ENCODE peak calls at places on chromosomes 3 and 15, in four cellular contexts. G, O, D and H are unnamed samples.

GRCh38 chr3:83890763-83891135 is 1068.0 kb upstream of the CADM2 start:
- DNase-seq in O (peak), D (no peak), G (no peak), H (no peak)

GRCh38 chr3:98903705-98904481 is 2.4 kb upstream of the DCBLD2 start:
- DNase-seq in G (no peak), O (no peak), D (no peak), H (no peak)

GRCh38 chr15:99447497-99448371 is 118.0 kb upstream of the MEF2A start:
- DNase-seq in D (no peak), O (no peak), G (no peak), H (no peak)

GRCh38 chr3:169604568-169604967 is 58.9 kb downstream of the MECOM start:
- DNase-seq in G (no peak), D (no peak), O (no peak), H (no peak)

GRCh38 chr15:31216210-31216911 is 110.3 kb upstream of the KLF13 start:
- DNase-seq in G (peak), O (no peak), D (peak), H (no peak)

GRCh38 chr3:46935168-46935858 is 41.2 kb downstream of the CCDC12 start:
- DNase-seq in O (peak), G (peak), D (peak), H (peak)

GRCh38 chr3:59839283-59839682 is 789.5 kb upstream of the CFAP20DC start:
- DNase-seq in D (peak), O (peak), G (no peak), H (peak)

GRCh38 chr3:170689218-170689874 is 103.5 kb upstream of the SLC7A14 start:
- DNase-seq in G (no peak), D (peak), O (peak), H (peak)

GRCh38 chr15:70741677-70742293 is 21.6 kb downstream of the UACA start:
- DNase-seq in G (no peak), D (peak), O (peak), H (no peak)

GRCh38 chr3:171125010-171125409 is 98.5 kb upstream of the SLC2A2 start:
- DNase-seq in D (peak), O (peak), G (no peak), H (peak)

GRCh38 chr15:83716605-83717004 is 62.7 kb downstream of the ADAMTSL3 start:
- DNase-seq in G (no peak), O (no peak), D (no peak), H (no peak)

GRCh38 chr3:147924755-147925154 is 515.6 kb downstream of the ZIC1 start:
- DNase-seq in G (no peak), O (peak), D (no peak), H (no peak)

GRCh38 chr15:34754171-34754580 is 622 bp downstream of the GJD2 start:
- DNase-seq in G (no peak), O (no peak), D (no peak), H (no peak)

GRCh38 chr3:43619593-43619992 is 2.2 kb downstream of the ANO10 start:
- DNase-seq in G (no peak), O (no peak), D (no peak), H (no peak)

GRCh38 chr3:52244061-52244628 is 1.4 kb upstream of the PPM1M start:
- DNase-seq in G (no peak), D (peak), O (no peak), H (no peak)

GRCh38 chr3:142447308-142447851 is 457 bp downstream of the XRN1 start:
- DNase-seq in D (peak), O (peak), G (peak), H (peak)

GRCh38 chr3:46845397-46845859 is 17.8 kb downstream of the MYL3 start:
- DNase-seq in D (peak), G (peak), O (peak), H (peak)

GRCh38 chr15:42679285-42680141 is 57.4 kb downstream of the CDAN1 start:
- DNase-seq in O (no peak), G (no peak), D (no peak), H (no peak)

GRCh38 chr3:107446706-107447105 is 69.5 kb downstream of the CCDC54 start:
- DNase-seq in D (no peak), G (no peak), O (no peak), H (no peak)

GRCh38 chr3:63763156-63763555 is 55.9 kb upstream of the C3orf49 start:
- DNase-seq in G (no peak), O (peak), D (no peak), H (peak)

GRCh38 chr3:195751584-195751983 is 30.8 kb downstream of the MUC20 start:
- DNase-seq in O (no peak), D (no peak), G (no peak), H (no peak)

GRCh38 chr15:76327191-76328105 is 9.1 kb upstream of the ISL2 start:
- DNase-seq in D (no peak), O (peak), G (no peak), H (no peak)

GRCh38 chr3:31815006-31815405 is 166.1 kb downstream of the OSBPL10 start:
- DNase-seq in D (peak), O (peak), G (no peak), H (no peak)

GRCh38 chr3:179646177-179646576 is 6.7 kb upstream of the USP13 start:
- DNase-seq in D (no peak), O (no peak), G (no peak), H (no peak)

GRCh38 chr3:42014443-42014945 is 52.6 kb upstream of the ULK4 start:
- DNase-seq in D (peak), G (no peak), O (no peak), H (no peak)

GRCh38 chr15:66226736-66227135 is 26.8 kb downstream of the MEGF11 start:
- DNase-seq in D (no peak), G (no peak), O (no peak), H (no peak)

GRCh38 chr3:184609861-184610365 is 48.3 kb downstream of the EPHB3 start:
- DNase-seq in D (no peak), O (no peak), G (no peak), H (no peak)

DNA sequence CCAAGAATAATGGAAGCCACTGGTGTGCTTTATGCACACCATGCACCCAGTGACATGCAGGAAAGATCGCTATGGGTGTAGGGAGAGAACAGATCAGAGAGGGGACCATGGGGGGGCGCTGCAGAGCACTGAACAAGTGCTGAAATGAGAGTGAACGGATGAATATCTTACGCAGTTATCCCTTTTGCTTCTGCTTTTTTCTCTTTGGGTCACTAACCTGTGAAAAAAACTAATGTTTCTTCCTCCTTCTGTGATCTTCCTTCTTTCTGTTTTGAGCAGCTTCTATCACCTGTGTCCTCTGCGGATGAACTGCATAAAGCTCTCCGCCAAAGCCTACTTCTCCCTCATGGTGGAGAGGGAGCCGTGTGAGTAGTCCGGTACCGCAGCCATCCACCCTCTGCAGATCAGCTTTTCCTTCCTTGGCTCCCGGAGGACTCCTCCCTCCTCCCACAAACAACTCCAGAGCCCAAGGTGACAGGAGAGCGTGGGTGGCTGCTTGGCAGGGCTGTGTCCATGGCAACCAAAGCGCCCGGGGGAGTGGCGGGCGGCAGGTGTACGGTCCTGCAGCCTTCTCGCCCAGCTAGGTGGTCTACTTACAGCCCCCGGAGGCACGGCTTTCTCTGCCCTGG is 106.2 kb downstream of the DGKG start:
- DNase-seq in O (no peak), G (no peak), D (no peak), H (no peak)
- H3K27ac ChIP-seq in O (no peak), G (no peak), D (no peak), H (no peak)

GRCh38 chr3:30738605-30739004 is 132.2 kb downstream of the TGFBR2 start:
- DNase-seq in O (no peak), G (no peak), D (no peak), H (no peak)

GRCh38 chr3:30741870-30742269 is 135.5 kb downstream of the TGFBR2 start:
- DNase-seq in O (no peak), G (no peak), D (no peak), H (no peak)

GRCh38 chr3:30747771-30748281 is 141.4 kb downstream of the TGFBR2 start:
- DNase-seq in G (no peak), D (peak), O (peak), H (peak)

GRCh38 chr3:30743086-30743619 is 136.8 kb downstream of the TGFBR2 start:
- DNase-seq in O (no peak), D (no peak), G (no peak), H (no peak)

GRCh38 chr3:30743641-30744317 is 137.4 kb downstream of the TGFBR2 start:
- DNase-seq in G (no peak), O (no peak), D (no peak), H (no peak)
- H3K4me3 ChIP-seq in G (no peak), O (no peak), D (no peak), H (no peak)

DNA sequence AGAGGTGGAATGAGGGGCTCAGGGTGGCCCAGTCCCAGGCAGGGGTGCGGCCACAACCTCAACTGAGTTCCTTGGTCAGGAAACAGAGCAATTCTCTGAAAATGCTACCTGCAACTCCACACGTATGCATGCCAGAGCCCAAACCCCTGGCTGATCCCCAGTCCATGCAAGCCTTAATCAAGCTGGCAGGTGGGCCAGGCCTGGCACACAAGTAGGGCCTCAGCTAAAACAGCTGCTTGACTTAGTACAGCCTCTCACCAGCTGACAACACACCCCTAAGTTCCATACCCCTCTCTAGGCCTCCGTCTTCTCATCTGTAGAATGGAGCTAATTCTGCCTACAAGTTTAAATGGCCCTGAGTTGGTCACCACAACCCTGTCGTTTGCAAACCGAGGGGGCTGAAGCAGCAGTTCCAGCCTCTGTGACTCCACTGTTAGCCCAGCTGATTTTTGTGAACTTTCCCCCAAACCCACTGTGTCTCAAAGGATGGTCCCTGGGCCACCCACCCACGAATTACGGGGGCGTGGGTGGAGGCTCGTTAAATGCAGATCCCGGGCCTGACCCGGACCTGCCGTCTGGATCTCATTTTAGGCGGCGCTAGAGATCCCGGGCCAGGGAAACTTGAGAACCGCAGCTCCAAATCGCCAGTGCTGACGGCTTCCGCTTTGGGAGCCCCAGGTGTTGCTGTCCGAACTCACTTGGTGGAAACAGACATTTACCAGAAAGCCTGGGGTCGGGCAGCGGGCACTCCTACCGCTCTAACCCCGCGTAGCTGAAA is 927 bp downstream of the CHDH start:
- DNase-seq in G (peak), D (peak), O (peak), H (peak)
- H3K27ac ChIP-seq in G (peak), D (no peak), O (no peak), H (no peak)

DNA sequence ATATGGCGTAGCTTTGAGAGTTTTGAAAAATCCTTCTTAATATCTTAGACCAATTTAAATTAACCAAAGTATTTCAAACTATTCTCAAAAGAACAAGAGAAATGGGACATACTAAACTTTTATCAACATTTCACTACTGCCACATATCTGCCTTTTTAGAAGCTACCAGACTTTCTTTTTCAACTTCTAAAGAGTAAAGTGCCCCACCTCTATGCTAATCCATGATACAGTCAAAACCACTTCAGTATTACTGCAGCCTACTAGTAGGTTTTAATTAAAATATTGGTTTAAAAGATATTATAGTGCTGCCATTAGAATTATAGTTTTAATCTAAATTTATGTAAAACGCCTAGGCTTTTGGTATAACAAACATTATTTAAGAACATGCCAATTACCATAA is 15.1 kb downstream of the HERC1 start:
- DNase-seq in D (no peak), G (no peak), O (no peak), H (no peak)
- H3K4me3 ChIP-seq in D (no peak), G (no peak), O (no peak), H (no peak)

DNA sequence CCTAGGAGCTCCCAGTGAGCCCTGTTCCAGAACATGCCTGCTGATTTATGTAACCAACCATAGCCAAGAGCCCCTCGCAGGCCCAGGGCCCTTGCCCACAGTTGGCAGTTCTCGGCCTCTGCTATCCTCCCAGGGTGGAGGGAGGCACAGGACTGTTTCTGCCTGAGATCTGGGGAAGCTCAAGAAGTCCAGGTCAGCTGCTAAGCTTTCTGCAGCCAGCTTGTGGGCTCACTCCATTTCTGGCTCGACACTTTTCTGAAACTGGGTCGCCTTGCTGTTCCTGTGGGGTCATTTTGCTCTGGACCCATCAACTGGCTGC is 72.5 kb upstream of the HERC1 start:
- DNase-seq in O (no peak), G (no peak), D (no peak), H (no peak)
- H3K27ac ChIP-seq in O (no peak), G (peak), D (no peak), H (no peak)

DNA sequence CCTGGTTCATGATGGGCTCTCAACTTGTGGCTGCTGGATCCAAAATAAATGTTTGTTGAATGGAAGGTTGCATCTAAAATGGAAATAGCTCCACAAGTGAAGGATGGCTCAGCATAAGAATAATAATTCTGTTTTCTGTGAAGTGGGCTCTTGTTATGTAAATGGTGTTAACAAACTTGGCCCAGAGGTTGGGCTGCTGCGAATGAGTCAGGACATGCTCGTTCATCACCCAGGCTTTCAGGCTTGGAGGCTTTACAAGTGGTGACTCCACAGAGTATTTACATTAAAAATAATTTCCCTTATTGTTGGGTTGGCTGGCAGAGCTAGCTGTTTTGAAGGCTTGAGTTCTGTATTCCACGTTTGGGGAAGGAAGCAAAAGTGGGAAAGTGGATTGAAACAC is 60.5 kb downstream of the ITGB5 start:
- DNase-seq in O (peak), D (peak), G (no peak), H (peak)
- H3K4me3 ChIP-seq in O (no peak), D (no peak), G (no peak), H (no peak)

GRCh38 chr15:100890059-100890720 is 10.6 kb downstream of the ALDH1A3 start:
- DNase-seq in O (no peak), G (no peak), D (no peak), H (no peak)
- H3K27ac ChIP-seq in O (no peak), G (peak), D (no peak), H (no peak)

GRCh38 chr3:128486157-128486691 is 6.8 kb downstream of the GATA2 start:
- DNase-seq in G (no peak), O (no peak), D (no peak), H (no peak)

GRCh38 chr3:128485283-128486156 is 7.5 kb downstream of the GATA2 start:
- DNase-seq in G (no peak), D (no peak), O (no peak), H (no peak)

GRCh38 chr3:128483657-128484403 is 9.2 kb downstream of the GATA2 start:
- DNase-seq in G (no peak), D (peak), O (no peak), H (no peak)

GRCh38 chr3:128482857-128483656 is 9.9 kb downstream of the GATA2 start:
- DNase-seq in G (no peak), O (peak), D (peak), H (peak)

DNA sequence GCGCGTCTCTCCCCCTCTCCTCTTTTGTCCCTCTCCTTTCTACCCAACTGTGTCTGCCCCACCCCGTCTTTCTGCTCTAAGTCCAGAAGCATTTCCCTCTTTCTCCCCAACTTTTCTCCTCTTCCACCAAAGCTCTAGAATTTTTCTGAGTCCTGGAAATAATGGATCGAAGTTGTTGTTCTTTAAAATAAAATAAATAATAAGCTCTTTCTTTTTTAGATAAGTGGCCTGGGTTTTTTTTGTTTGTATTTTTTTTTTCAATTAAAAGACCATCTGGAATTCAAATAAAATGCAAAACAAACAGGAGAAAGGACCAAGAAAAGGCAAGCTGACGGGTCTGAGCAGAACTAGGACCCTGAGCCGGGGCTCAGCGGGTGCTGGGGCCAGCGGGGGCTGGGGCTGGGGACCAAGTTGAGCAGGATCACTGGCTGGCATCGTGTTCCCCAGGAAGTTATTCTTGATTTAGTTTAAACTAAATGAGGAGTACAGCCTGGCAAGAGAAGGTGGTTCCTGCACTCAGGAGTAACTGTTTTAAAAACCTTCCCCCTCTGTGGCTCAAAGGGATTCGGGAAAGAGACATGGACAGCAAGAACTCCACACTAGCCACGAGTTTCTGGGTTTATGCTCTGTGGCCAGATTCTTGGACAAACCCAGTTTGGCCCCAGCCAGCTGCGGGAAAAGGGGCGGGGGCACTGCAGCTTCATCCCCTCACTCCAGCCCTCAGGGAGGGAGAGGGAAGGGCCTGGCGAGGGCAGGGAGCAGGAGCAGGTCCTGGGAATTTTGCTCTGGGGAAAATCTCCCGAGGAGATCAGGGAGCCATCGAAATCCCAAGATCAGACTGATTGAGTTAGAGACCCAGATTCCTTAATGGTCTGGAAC is 8.4 kb downstream of the GATA2 start:
- DNase-seq in O (no peak), D (no peak), G (no peak), H (no peak)
- H3K4me3 ChIP-seq in O (no peak), D (no peak), G (peak), H (no peak)

DNA sequence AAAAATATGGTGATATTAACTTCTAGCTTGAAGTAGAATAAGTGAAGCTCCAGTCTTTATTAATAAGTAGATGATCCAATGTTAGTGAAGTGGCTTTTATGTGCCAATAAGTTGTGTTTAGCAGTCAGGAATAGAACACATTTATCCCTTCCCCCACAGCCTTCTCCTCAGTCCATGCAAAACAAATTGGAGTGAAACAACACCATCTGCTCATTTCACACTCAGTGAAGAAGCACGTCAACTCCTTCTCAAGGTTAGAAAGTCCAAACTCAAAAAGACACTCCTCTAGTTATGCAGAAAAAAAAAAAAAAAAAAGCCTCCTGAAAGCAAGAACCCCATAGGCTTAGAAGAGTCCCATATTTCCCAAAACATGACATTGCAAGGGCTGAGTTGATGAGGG is 18.1 kb upstream of the NEO1 start:
- DNase-seq in D (no peak), O (no peak), G (no peak), H (no peak)
- H3K27ac ChIP-seq in D (no peak), O (no peak), G (no peak), H (no peak)